ENCODE peak calls at places on chromosomes 5 and 9, in ten cellular contexts. Z is CD8-positive, alpha-beta T cell; L is esophagus squamous epithelium; R is stomach; V is mammary epithelial cell; M is left ventricle myocardium inferior; B is prostate gland; Q is nephron progenitor cell; I is sigmoid colon; N is HFF-Myc. E is an unnamed sample.

GRCh38 chr9:34121996-34122395 is 4.5 kb downstream of the DCAF12 start:
- DNase-seq in Z (no peak), L (no peak), R (no peak), V (no peak), M (no peak), B (no peak), Q (no peak), I (peak), N (no peak), E (no peak)

GRCh38 chr9:133855802-133856592 is 117.8 kb upstream of the SARDH start:
- DNase-seq in Z (peak), L (no peak), R (peak), V (no peak), M (no peak), B (no peak), Q (no peak), I (peak), N (no peak), E (no peak)

GRCh38 chr5:158322620-158323019 is 463.7 kb upstream of the CLINT1 start:
- DNase-seq in Z (no peak), L (no peak), R (no peak), V (no peak), M (no peak), B (no peak), Q (no peak), I (no peak), N (no peak), E (no peak)

GRCh38 chr9:35696520-35697215 is 6.9 kb upstream of the TPM2 start:
- DNase-seq in Z (peak), L (no peak), R (peak), V (peak), M (peak), B (peak), Q (peak), I (peak), N (no peak), E (peak)

GRCh38 chr9:28234133-28234898 is 661.0 kb upstream of the C9orf72 start:
- DNase-seq in Z (no peak), L (no peak), R (no peak), V (no peak), M (no peak), B (no peak), Q (no peak), I (no peak), N (no peak), E (no peak)

GRCh38 chr9:34564617-34565016 is 24.9 kb downstream of the CNTFR start:
- DNase-seq in Z (no peak), L (no peak), R (no peak), V (no peak), M (no peak), B (no peak), Q (no peak), I (no peak), N (no peak), E (no peak)

GRCh38 chr5:128021411-128021810 is 62.2 kb upstream of the SLC12A2 start:
- DNase-seq in Z (no peak), L (no peak), R (no peak), V (no peak), M (no peak), B (no peak), Q (no peak), I (no peak), N (no peak), E (no peak)

GRCh38 chr5:127660048-127660733 is 11.3 kb downstream of the CTXN3 start:
- DNase-seq in Z (no peak), L (no peak), R (no peak), V (no peak), M (no peak), B (no peak), Q (no peak), I (no peak), N (no peak), E (no peak)

GRCh38 chr9:114525505-114525904 is 20.2 kb upstream of the WHRN start:
- DNase-seq in Z (no peak), L (no peak), R (no peak), V (peak), M (no peak), B (no peak), Q (no peak), I (no peak), N (no peak), E (no peak)

GRCh38 chr9:111975709-111976108 is 79.1 kb downstream of the UGCG start:
- DNase-seq in Z (no peak), L (no peak), R (peak), V (no peak), M (peak), B (no peak), Q (no peak), I (no peak), N (no peak), E (no peak)
- TF ChIP-seq CTCF in Z (no peak), L (no peak), R (peak), V (peak), M (peak), B (no peak), Q (no peak), I (no peak), N (no peak), E (no peak)

DNA sequence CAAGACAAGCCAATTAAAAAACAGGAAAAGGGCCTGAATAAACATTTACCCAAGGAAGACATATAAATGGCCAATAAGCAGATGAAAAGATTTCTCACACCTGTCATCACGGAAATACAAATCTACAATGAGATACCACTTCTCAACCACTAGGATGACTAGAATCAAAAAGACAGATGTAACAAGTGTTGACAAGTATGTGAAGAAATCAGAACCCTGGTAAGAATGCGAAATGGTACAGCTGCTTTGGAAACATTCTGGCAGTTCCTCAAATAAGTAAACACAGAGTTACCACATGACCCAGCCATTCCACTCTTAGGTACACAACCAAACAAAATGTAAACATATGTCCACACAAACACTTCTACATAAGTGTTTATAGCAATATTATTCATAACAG is 32.5 kb downstream of the LEAP2 start:
- DNase-seq in Z (no peak), L (no peak), R (no peak), V (peak), M (no peak), B (peak), Q (no peak), I (no peak), N (no peak), E (no peak)
- TF ChIP-seq CTCF in Z (no peak), L (peak), R (no peak), V (peak), M (peak), B (no peak), Q (no peak), I (no peak), N (no peak), E (no peak)

DNA sequence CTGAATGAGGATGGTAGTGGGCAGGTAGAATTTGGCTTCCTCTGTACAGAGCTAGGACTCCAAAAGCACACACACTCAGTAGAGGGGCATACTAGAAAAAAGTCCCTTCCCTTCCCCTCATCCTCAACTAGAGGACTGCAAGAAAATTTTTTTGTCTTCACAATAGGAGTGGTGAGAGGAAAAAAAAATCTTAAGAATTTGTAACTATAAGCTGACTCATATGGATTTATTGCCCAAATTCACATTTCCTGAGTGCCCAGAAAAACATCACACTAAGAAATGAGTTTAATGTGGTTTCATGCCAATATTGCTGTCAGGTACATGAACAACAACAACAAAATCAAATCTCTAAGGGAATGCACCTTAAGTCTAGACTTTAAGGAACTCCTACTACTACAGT is 43.7 kb downstream of the RANBP6 start:
- DNase-seq in Z (no peak), L (no peak), R (no peak), V (peak), M (no peak), B (no peak), Q (no peak), I (no peak), N (no peak), E (no peak)
- TF ChIP-seq CTCF in Z (no peak), L (no peak), R (no peak), V (no peak), M (no peak), B (no peak), Q (no peak), I (no peak), N (no peak), E (no peak)

DNA sequence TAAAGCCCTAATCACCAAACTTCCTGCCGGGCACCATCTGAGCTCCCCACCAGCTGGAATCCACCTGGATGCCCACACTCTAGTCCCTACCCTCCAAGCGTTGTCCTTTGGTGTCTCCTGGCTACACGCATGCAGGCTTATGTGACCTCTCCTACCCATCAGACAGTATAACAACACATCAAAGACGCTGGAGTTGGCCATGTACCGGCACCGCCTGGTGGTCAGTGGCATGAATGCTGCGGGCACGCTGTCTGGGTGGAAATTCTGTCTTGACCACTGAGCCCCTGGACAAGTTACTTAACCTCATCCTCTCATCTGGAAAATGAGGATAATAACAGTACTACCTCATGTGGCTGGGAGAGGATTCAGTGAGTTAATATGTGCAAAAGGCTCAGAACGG is 23.4 kb upstream of the CORO2A start:
- DNase-seq in Z (no peak), L (no peak), R (no peak), V (no peak), M (no peak), B (no peak), Q (peak), I (no peak), N (no peak), E (no peak)
- TF ChIP-seq CTCF in Z (no peak), L (peak), R (no peak), V (peak), M (peak), B (peak), Q (peak), I (no peak), N (peak), E (no peak)

DNA sequence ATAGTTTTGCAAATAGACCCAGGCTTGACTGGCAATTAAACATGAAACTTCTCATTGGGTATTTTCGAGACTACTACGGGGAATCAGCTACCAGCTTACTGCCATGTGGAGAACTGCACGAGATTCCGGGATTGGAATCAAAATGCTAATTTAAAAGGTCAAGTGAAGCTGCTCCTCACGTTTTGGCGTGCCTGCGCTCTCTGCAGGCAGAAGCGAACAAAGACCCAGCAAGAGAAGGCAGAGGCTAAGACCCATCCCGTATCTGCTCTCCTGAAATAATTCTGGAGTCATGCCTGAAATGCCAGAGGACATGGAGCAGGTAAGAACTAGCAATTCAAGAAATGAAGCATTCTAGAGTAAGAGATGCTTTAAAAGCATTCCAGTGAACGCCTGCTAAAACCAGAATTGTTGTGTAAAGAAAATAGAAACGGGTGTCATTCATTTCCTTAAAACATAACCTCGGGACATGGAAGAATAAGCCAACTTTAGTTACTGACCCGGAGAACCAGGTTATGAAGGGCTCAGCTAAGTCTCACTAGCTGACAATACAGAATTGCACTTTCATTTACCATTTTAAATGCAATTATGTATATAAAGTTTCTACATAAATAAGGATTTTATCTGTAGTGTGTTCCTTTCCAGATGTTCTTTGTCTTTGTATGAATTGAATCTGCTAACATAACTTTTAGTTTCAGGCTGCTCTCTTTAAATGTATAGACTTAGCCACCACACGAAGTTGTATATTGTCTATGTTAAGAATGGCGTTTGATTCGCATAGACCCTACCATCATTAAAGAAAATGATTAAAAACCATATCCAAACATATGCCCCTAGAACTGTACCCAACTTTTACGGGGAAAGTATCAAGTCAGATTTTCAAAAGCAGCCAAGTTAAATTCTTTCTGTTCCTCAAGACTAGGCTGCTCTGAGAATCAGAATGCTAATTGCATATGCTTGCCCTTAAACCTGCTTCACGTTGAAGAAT is 2.0 kb upstream of the MAT2B start:
- DNase-seq in Z (peak), L (no peak), R (peak), V (peak), M (peak), B (peak), Q (peak), I (peak), N (peak), E (no peak)
- TF ChIP-seq CTCF in Z (no peak), L (peak), R (peak), V (peak), M (peak), B (no peak), Q (no peak), I (no peak), N (peak), E (no peak)

GRCh38 chr5:143403607-143404415 is at the start of gene NR3C1:
- DNase-seq in Z (peak), L (peak), R (peak), V (peak), M (peak), B (peak), Q (peak), I (peak), N (no peak), E (peak)
- TF ChIP-seq CTCF in Z (peak), L (peak), R (peak), V (peak), M (peak), B (peak), Q (no peak), I (peak), N (peak), E (no peak)

DNA sequence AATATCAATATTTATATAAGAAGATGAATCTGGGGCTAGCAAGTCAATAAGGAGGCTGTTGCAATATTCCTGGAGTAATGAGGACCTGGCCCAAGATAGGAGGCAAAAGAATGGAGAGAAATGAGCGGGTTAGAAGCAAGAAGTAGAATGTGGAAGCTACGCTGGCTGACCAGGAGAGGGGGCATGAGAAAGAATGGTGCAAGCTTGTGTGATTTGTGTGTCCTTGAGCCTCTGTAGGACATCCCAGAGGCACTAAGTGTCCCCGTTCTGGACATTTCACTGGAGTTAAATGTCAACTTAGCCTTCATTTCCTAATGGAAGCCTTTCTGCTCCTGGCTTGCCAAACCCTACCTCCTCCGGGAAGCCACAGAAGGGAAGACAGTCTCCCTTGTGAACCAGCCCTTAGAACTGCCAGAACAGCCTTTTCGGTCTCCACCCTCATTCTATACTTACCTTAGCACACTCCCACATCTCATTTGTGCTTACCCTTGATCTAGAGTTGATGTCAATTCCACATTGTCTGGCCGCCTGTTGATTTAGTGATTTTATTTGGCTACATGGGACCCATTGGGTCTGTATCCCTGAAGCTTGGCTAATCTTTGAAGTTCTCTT is 6.7 kb upstream of the PDE6A start:
- DNase-seq in Z (no peak), L (no peak), R (no peak), V (no peak), M (no peak), B (no peak), Q (no peak), I (no peak), N (no peak), E (no peak)
- TF ChIP-seq CTCF in Z (no peak), L (no peak), R (no peak), V (no peak), M (no peak), B (no peak), Q (no peak), I (no peak), N (no peak), E (no peak)

DNA sequence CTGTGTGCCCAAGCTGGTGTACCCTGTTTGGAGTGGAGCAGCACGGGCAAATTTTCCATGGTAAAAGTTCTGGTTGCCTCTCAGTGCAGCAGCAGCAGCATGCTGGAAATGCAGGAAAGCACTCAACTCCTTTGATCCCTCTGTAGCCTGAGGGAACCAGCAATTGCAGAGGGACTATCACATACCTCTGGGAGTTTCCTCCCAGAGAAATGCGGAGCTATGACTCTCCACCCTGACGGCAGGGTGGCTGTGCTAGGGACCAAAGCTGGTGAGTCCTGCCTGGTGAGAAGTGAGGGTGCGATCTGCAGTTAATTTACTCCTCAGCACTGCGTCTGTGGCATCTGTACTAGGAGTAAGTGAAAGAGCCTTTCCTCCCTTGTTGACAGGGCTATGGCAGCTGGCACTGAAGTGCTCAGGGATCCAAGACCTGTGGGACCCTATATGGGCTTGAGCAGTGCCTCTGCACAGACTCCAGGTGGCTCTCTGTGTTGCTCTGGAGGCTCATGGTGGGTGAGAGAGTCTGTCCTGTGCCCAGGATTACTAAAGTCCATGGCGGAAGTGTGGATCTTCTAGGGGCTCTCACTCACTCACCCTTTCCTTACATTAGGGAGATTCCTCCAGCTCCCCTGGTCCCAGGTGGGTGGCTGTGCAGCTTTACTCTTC is 601.2 kb upstream of the TYRP1 start:
- DNase-seq in Z (no peak), L (no peak), R (no peak), V (no peak), M (no peak), B (no peak), Q (no peak), I (no peak), N (no peak), E (no peak)
- TF ChIP-seq CTCF in Z (no peak), L (no peak), R (no peak), V (no peak), M (no peak), B (no peak), Q (no peak), I (no peak), N (no peak), E (no peak)

DNA sequence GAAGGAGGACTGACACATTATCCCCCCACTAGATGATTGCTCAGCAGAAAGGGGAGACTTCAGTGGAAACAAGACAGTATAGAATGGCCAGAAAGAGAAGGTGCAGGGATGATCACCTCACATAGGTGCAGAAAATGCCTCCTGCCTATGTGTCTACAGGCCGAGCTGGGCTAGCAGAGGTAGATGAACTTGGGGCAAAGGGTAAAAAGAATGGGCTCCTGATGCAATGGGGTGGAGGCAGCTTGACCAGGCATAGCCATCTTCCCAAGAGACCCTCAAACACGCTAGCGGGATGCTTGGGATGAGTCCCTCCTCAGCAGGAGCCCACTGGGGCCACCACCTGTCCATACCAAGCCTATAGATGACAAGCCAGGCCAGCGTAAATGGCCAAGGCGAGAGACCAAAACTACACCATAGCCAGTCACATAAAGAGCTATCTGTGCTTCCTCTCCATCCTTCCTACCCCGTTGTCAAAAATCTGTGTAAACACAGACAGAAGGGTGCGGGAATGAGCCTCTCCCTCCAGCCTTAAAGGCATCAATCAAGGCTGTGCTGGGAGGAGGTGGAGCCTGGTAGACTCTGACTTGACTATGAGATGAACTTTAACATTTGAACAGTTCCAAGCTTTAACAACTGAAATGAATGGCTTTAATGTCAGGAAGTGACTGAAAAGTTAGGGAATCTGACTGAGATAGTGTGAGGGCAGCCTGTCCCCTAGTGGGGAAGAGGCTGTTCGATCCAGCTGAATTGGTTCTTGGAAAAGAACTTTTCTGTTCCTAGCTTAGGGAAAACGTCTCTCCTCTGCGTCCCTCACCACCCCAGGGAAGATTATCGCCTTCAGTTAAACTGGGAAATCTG is 10.4 kb downstream of the C9orf152 start:
- DNase-seq in Z (no peak), L (no peak), R (no peak), V (no peak), M (no peak), B (no peak), Q (no peak), I (no peak), N (no peak), E (no peak)
- TF ChIP-seq CTCF in Z (no peak), L (no peak), R (no peak), V (peak), M (peak), B (no peak), Q (no peak), I (no peak), N (peak), E (no peak)

GRCh38 chr5:318341-318897 is 3.1 kb upstream of the AHRR start:
- DNase-seq in Z (no peak), L (no peak), R (no peak), V (peak), M (no peak), B (no peak), Q (no peak), I (no peak), N (no peak), E (no peak)
- TF ChIP-seq CTCF in Z (no peak), L (no peak), R (no peak), V (no peak), M (no peak), B (no peak), Q (no peak), I (no peak), N (no peak), E (no peak)